ENCODE peak calls at places on chromosome 21, in six cellular contexts. F is GM12892, K is HepG2, A is K562, Q is H1, D is GM12878. X is an unnamed sample.

GRCh38 chr21:28142692-28143091 is 850.0 kb downstream of the LTN1 start:
- DNase-seq in F (no peak), K (no peak), A (no peak), Q (no peak), D (no peak), X (no peak)

GRCh38 chr21:35048706-35049617 is at the start of gene RUNX1:
- DNase-seq in F (peak; percentile 35), K (no peak), A (peak; percentile 29), Q (no peak), D (peak; percentile 92), X (peak; percentile 33)

GRCh38 chr21:35573472-35574389 is 486.6 kb downstream of the SETD4 start:
- DNase-seq in F (no peak), K (peak; percentile 35), A (no peak), Q (no peak), D (no peak), X (no peak)

GRCh38 chr21:25366116-25366515 is 241.2 kb downstream of the MRPL39 start:
- DNase-seq in F (no peak), K (no peak), A (no peak), Q (no peak), D (no peak), X (no peak)

GRCh38 chr21:44547656-44548331 is 3.5 kb downstream of the KRTAP10-2 start:
- DNase-seq in F (no peak), K (no peak), A (no peak), Q (no peak), D (no peak), X (no peak)

GRCh38 chr21:32457360-32457840 is 44.9 kb downstream of the EVA1C start:
- DNase-seq in F (no peak), K (peak; percentile 41), A (peak; percentile 65), Q (no peak), D (no peak), X (no peak)

GRCh38 chr21:26849428-26850115 is 4.4 kb upstream of the ADAMTS1 start:
- DNase-seq in F (no peak), K (peak; percentile 47), A (peak; percentile 37), Q (no peak), D (no peak), X (no peak)

GRCh38 chr21:41583274-41583790 is 75.4 kb upstream of the TMPRSS2 start:
- DNase-seq in F (no peak), K (peak; percentile 75), A (no peak), Q (no peak), D (no peak), X (no peak)

GRCh38 chr21:31873696-31874599 is 1.1 kb downstream of the HUNK start:
- DNase-seq in F (peak; percentile 46), K (no peak), A (peak; percentile 76), Q (no peak), D (no peak), X (peak; percentile 46)

GRCh38 chr21:33836408-33836807 is 79.2 kb downstream of the ATP5PO start:
- DNase-seq in F (no peak), K (no peak), A (no peak), Q (no peak), D (no peak), X (no peak)

GRCh38 chr21:44482581-44483287 is 27.4 kb downstream of the LRRC3 start:
- DNase-seq in F (no peak), K (peak; percentile 99), A (no peak), Q (no peak), D (no peak), X (no peak)

GRCh38 chr21:34198232-34199120 is 125.1 kb downstream of the MRPS6 start:
- DNase-seq in F (no peak), K (no peak), A (no peak), Q (no peak), D (peak; percentile 8), X (no peak)

GRCh38 chr21:38269567-38269917 is 12.8 kb downstream of the KCNJ15 start:
- DNase-seq in F (no peak), K (no peak), A (no peak), Q (no peak), D (peak; percentile 87), X (no peak)

GRCh38 chr21:21111309-21111920 is 113.2 kb downstream of the NCAM2 start:
- DNase-seq in F (no peak), K (no peak), A (no peak), Q (no peak), D (no peak), X (no peak)

GRCh38 chr21:35737899-35738341 is 322.4 kb downstream of the SETD4 start:
- DNase-seq in F (no peak), K (no peak), A (no peak), Q (no peak), D (no peak), X (no peak)

GRCh38 chr21:34514576-34515135 is 2.6 kb upstream of the KCNE1 start:
- DNase-seq in F (no peak), K (no peak), A (no peak), Q (no peak), D (no peak), X (no peak)

GRCh38 chr21:26965567-26966359 is 1.1 kb downstream of the ADAMTS5 start:
- DNase-seq in F (no peak), K (no peak), A (no peak), Q (no peak), D (no peak), X (peak; percentile 6)

GRCh38 chr21:19853709-19854575 is 1144.3 kb upstream of the NCAM2 start:
- DNase-seq in F (no peak), K (no peak), A (peak; percentile 15), Q (peak; percentile 5), D (no peak), X (no peak)

GRCh38 chr21:39900491-39900890 is 33.3 kb downstream of the PCP4 start:
- DNase-seq in F (no peak), K (no peak), A (no peak), Q (no peak), D (no peak), X (no peak)

GRCh38 chr21:35010450-35010849 is 38.7 kb downstream of the RUNX1 start:
- DNase-seq in F (no peak), K (no peak), A (no peak), Q (no peak), D (no peak), X (no peak)

GRCh38 chr21:38898422-38899098 is 92.8 kb downstream of the ETS2 start:
- DNase-seq in F (no peak), K (no peak), A (no peak), Q (no peak), D (no peak), X (no peak)

GRCh38 chr21:42289926-42290325 is 25.3 kb downstream of the TFF3 start:
- DNase-seq in F (no peak), K (no peak), A (no peak), Q (no peak), D (no peak), X (no peak)

GRCh38 chr21:43348801-43349261 is 78.1 kb downstream of the SIK1 start:
- DNase-seq in F (no peak), K (no peak), A (no peak), Q (no peak), D (no peak), X (no peak)

GRCh38 chr21:39221282-39221996 is 38.2 kb upstream of the PSMG1 start:
- DNase-seq in F (no peak), K (no peak), A (no peak), Q (no peak), D (no peak), X (no peak)

DNA sequence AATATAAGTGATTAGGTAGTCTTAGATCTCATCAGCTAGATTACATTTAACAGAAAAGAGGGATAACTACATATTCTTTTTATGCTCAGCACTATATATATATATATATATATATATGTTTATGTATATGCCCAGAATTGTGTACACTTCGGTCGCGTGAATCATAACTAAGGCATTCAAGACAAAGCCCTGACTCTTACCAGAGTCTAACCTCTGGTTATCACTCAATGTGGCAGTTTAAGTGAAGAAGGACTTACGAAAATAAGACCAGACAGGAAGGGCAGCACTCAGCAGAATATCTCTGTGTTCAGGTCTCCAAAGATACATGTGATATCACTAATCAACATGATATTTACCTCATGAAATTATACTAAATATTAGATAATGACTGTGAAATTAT is 1326.7 kb downstream of the MRPL39 start:
- DNase-seq in F (no peak), K (no peak), A (no peak), Q (no peak), D (no peak), X (no peak)
- TF ChIP-seq TAF1 in F (no peak), K (no peak), A (no peak), Q (no peak), D (no peak), X (no peak)

GRCh38 chr21:29148535-29148934 is 18.1 kb downstream of the MAP3K7CL start:
- DNase-seq in F (no peak), K (no peak), A (no peak), Q (no peak), D (no peak), X (no peak)
- TF ChIP-seq POLR2AphosphoS5 in F (no peak), K (no peak), A (no peak), Q (no peak), D (no peak), X (no peak)

DNA sequence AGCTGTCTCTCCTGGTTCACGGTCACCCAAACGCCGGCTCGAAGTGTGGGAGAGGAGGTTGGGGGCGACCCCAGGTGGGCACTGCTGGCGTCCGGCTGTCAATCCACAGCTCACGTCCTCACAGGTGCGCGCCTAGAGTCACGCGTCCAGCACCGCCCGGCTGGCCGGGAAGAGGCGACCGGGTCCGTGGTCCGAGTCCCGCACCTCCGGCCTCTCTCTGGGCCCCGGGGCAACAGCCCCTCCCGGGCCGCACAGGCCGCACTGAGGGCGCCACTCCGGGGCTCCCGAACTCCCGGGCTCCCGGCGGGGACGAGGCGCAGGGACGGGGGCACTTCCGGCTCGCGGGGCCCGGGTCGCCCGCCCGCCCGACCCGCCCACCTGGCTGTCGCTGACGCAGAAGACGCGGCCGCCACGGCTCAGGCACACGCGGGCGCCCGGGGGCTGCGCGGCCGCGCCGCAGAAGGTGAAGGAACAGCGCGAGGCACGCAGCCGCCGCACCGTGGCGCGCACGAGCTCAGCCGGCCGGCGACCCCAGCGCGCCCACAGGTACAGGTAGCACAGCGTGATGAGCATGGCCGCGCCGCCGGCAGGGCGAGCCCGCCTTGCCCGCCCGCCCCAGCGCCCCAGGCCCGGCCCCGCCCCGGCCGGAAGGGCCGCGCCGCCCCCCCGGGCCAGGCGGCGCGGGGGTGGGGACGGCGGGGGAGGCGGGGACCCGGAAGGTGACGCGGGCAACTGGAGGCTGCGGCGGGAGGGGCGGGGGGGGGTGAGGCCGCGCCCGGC is at the start of gene HLCS:
- DNase-seq in F (peak; percentile 65), K (peak; percentile 59), A (peak; percentile 94), Q (no peak), D (no peak), X (peak; percentile 76)
- TF ChIP-seq POLR2A in F (peak; percentile 72), K (peak; percentile 62), A (peak; percentile 69), Q (peak; percentile 44), D (peak; percentile 87), X (no peak)

DNA sequence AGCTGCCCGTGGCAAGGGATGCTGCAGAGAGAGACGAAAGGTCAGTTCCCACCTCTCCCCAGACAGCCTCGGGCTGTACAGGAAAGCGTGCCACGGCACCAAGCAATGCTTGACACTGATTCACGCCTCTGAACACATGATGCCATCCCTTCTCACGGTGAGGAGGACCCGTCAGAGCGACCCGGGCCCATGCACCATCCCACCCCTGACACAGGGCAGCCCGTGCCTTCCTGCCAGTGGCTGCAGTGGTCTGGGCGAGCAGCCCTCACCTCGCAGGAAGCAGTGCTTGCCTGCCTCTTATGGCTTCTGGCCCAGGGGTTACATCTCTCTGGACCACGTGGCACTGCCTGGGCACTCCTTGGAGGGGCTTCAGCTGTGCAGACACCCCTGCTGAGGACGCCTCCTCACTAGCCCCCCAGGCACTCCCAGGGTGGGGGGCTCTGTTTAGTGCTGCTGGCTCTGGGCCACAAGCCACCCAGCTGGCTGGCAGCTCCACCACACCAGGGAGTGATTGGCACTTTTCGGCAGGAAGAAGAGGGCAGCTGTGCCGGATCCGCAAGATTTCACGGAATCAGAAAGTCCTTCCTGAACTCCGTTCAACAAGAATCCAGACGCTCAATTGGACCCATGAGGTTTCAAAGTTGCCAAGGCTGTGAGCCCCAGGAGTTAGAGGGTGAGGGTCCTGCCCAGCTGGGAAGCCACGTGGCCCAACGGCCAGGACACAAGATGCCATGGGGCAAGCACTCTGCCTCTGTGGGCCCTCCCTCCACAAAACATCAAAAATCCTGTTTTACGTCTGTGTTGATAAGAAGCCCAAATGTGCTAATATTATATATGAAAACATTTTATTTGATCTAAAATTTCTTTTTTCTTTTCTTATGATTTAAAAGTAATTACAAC is 34.8 kb upstream of the SLC19A1 start:
- DNase-seq in F (no peak), K (no peak), A (no peak), Q (no peak), D (no peak), X (no peak)
- TF ChIP-seq TAF1 in F (no peak), K (no peak), A (no peak), Q (no peak), D (no peak), X (no peak)

X was measured in GM12891.